ENCODE peak calls at places on chromosome 2, in ten cellular contexts. E is psoas muscle; X is HAP-1; B is mammary epithelial cell; U is CD4-positive, CD25-positive, alpha-beta regulatory T cell; P is heart right ventricle; Y is CD4-positive, alpha-beta memory T cell; Q is cardiac muscle cell; S is GM23248; C is spleen. T is an unnamed sample. For H3K9me3, the result is how much of the 10 kb centered on the place peaks cover.

GRCh38 chr2:81551040-81551634 is 1246.6 kb upstream of the LRRTM1 start:
- DNase-seq in E (no peak), X (no peak), B (no peak), U (no peak), P (no peak), Y (no peak), Q (no peak), S (no peak), C (no peak), T (no peak)

GRCh38 chr2:169732583-169733358 is 861 bp upstream of the KLHL23 start:
- DNase-seq in E (no peak), X (no peak), B (no peak), U (no peak), P (no peak), Y (no peak), Q (no peak), S (peak), C (no peak), T (no peak)

GRCh38 chr2:30931841-30932407 is 124.7 kb upstream of the CAPN13 start:
- DNase-seq in E (no peak), X (no peak), B (no peak), U (no peak), P (no peak), Y (no peak), Q (no peak), S (no peak), C (no peak), T (no peak)

GRCh38 chr2:102753563-102754159 is 8.2 kb upstream of the TMEM182 start:
- DNase-seq in E (no peak), X (peak), B (peak), U (no peak), P (no peak), Y (peak), Q (peak), S (peak), C (no peak), T (no peak)

GRCh38 chr2:189698020-189698887 is 23.8 kb downstream of the ANKAR start:
- DNase-seq in E (no peak), X (peak), B (peak), U (peak), P (no peak), Y (peak), Q (peak), S (peak), C (no peak), T (no peak)

GRCh38 chr2:45889053-45889452 is 237.6 kb downstream of the PRKCE start:
- DNase-seq in E (no peak), X (no peak), B (no peak), U (no peak), P (no peak), Y (peak), Q (peak), S (no peak), C (peak), T (no peak)

GRCh38 chr2:71631411-71631931 is 178.1 kb downstream of the DYSF start:
- DNase-seq in E (no peak), X (no peak), B (no peak), U (no peak), P (no peak), Y (no peak), Q (no peak), S (peak), C (no peak), T (no peak)

GRCh38 chr2:55363636-55364035 is 56.0 kb downstream of the CCDC88A start:
- DNase-seq in E (no peak), X (peak), B (no peak), U (no peak), P (no peak), Y (no peak), Q (no peak), S (no peak), C (no peak), T (no peak)

GRCh38 chr2:88638743-88639142 is 11.5 kb upstream of the EIF2AK3 start:
- DNase-seq in E (no peak), X (no peak), B (peak), U (no peak), P (no peak), Y (peak), Q (no peak), S (peak), C (no peak), T (no peak)

GRCh38 chr2:190929919-190930318 is 49.3 kb downstream of the GLS start:
- DNase-seq in E (no peak), X (no peak), B (no peak), U (no peak), P (no peak), Y (no peak), Q (no peak), S (peak), C (no peak), T (no peak)

GRCh38 chr2:216588771-216589363 is 44.4 kb upstream of the IGFBP2 start:
- DNase-seq in E (no peak), X (no peak), B (no peak), U (no peak), P (no peak), Y (no peak), Q (no peak), S (no peak), C (no peak), T (no peak)

GRCh38 chr2:175811966-175812365 is 190.1 kb downstream of the LNPK start:
- DNase-seq in E (no peak), X (no peak), B (peak), U (no peak), P (no peak), Y (no peak), Q (no peak), S (peak), C (no peak), T (no peak)

GRCh38 chr2:223101340-223102039 is 49.5 kb downstream of the KCNE4 start:
- DNase-seq in E (no peak), X (peak), B (peak), U (no peak), P (no peak), Y (no peak), Q (peak), S (peak), C (no peak), T (no peak)

GRCh38 chr2:239763433-239764097 is 261.6 kb downstream of the NDUFA10 start:
- DNase-seq in E (no peak), X (no peak), B (no peak), U (no peak), P (no peak), Y (no peak), Q (no peak), S (peak), C (peak), T (no peak)

GRCh38 chr2:6653281-6653750 is 212.4 kb downstream of the CMPK2 start:
- DNase-seq in E (no peak), X (no peak), B (no peak), U (no peak), P (no peak), Y (no peak), Q (no peak), S (no peak), C (no peak), T (no peak)

GRCh38 chr2:157093666-157094065 is 163.8 kb upstream of the GALNT5 start:
- DNase-seq in E (no peak), X (no peak), B (no peak), U (no peak), P (no peak), Y (no peak), Q (no peak), S (no peak), C (no peak), T (no peak)

GRCh38 chr2:26970244-26970927 is at the start of gene MAPRE3:
- DNase-seq in E (peak), X (peak), B (peak), U (peak), P (peak), Y (peak), Q (peak), S (peak), C (peak), T (peak)

GRCh38 chr2:107685587-107685986 is 141.1 kb upstream of the RGPD4 start:
- DNase-seq in E (no peak), X (no peak), B (no peak), U (no peak), P (no peak), Y (no peak), Q (no peak), S (no peak), C (no peak), T (no peak)

GRCh38 chr2:63283273-63283672 is 232.6 kb downstream of the OTX1 start:
- DNase-seq in E (no peak), X (no peak), B (no peak), U (no peak), P (no peak), Y (no peak), Q (no peak), S (no peak), C (no peak), T (no peak)
- H3K9me3 ChIP-seq in E (under half), X (under half), B (under half), U (under half), P (under half), Y (under half), Q (under half), S (under half), C (half or more), T (under half)

GRCh38 chr2:137380610-137381009 is 583.7 kb upstream of the HNMT start:
- DNase-seq in E (no peak), X (no peak), B (peak), U (no peak), P (no peak), Y (no peak), Q (no peak), S (peak), C (no peak), T (no peak)
- H3K9me3 ChIP-seq in E (under half), X (under half), B (under half), U (under half), P (under half), Y (under half), Q (under half), S (under half), C (under half), T (under half)

GRCh38 chr2:128465246-128466170 is 146.8 kb upstream of the HS6ST1 start:
- DNase-seq in E (no peak), X (no peak), B (no peak), U (no peak), P (no peak), Y (no peak), Q (no peak), S (no peak), C (no peak), T (no peak)

GRCh38 chr2:128468186-128468585 is 149.5 kb upstream of the HS6ST1 start:
- DNase-seq in E (no peak), X (no peak), B (no peak), U (no peak), P (no peak), Y (no peak), Q (no peak), S (peak), C (no peak), T (no peak)

GRCh38 chr2:128464456-128464855 is 145.8 kb upstream of the HS6ST1 start:
- DNase-seq in E (no peak), X (no peak), B (no peak), U (no peak), P (no peak), Y (no peak), Q (no peak), S (no peak), C (no peak), T (no peak)

GRCh38 chr2:128467321-128467901 is 148.7 kb upstream of the HS6ST1 start:
- DNase-seq in E (no peak), X (no peak), B (no peak), U (no peak), P (peak), Y (no peak), Q (no peak), S (peak), C (no peak), T (no peak)

DNA sequence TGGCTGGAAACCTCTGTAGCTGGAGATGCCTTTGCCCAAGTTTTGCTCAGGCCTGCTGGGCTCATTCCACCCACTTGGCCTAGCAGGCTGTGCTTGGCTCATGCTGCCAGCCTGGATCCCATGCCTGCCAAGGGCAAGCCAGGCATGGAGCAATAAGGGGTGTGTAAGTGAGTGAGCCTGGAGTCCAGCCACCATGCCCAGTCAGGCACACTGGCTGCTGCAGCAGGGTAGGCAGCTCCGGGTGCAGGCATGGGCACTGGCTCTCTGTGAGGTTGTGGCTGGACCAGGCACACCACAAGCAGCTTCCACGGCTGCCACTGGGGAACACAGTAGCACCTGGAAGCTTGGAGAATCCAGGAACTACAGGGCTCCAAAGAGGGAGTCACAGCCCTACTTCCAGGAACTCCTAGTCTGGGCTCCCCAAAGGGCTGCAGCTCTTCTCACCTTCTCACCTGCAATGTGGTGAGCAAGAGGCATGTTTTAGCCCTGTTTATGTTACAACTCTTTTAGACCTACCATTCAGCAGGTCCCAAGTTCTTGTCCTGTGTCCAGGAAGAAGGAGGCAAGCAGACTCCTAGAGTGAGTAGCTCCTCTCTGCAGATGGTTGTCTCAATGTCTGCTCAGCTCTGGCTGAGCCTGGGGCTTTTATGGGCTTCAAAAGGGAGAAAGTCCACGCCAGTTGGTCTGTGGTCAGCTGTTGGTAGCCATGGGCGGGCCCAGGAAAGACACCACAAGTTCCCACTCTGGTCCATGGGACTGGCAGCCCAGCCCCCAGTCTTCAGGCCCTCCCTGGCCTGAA is 147.9 kb upstream of the HS6ST1 start:
- DNase-seq in E (peak), X (no peak), B (no peak), U (no peak), P (peak), Y (no peak), Q (no peak), S (peak), C (no peak), T (no peak)
- H3K9me3 ChIP-seq in E (under half), X (under half), B (under half), U (under half), P (under half), Y (under half), Q (under half), S (under half), C (half or more), T (under half)

GRCh38 chr2:144747571-144747970 is 227.7 kb upstream of the ZEB2 start:
- DNase-seq in E (no peak), X (no peak), B (no peak), U (no peak), P (no peak), Y (no peak), Q (no peak), S (no peak), C (no peak), T (no peak)
- H3K9me3 ChIP-seq in E (under half), X (under half), B (under half), U (under half), P (under half), Y (under half), Q (under half), S (under half), C (half or more), T (under half)

T was measured in T-helper 17 cell.